ENCODE peak calls at places on chromosomes 1 and 21, in nine cellular contexts. One of them, this sample, is unnamed.

GRCh38 chr1:82299680-82300079 is 498.9 kb downstream of the ADGRL2 start:
- DNase-seq in AG04450: no peak
- DNase-seq in LNCaP clone FGC: no peak
- DNase-seq in heart left ventricle: no peak
- DNase-seq in iPS DF 6.9: no peak
- DNase-seq in left lung: no peak
- DNase-seq in tibial nerve: no peak
- DNase-seq in effector memory CD4-positive, alpha-beta T cell: no peak
- DNase-seq in retinal pigment epithelial cell: no peak
- DNase-seq in this sample: no peak

GRCh38 chr1:76867342-76868130 is at the start of gene ST6GALNAC5:
- DNase-seq in iPS DF 6.9: no peak
- DNase-seq in effector memory CD4-positive, alpha-beta T cell: no peak
- DNase-seq in AG04450: no peak
- DNase-seq in left lung: peak; percentile 33
- DNase-seq in retinal pigment epithelial cell: no peak
- DNase-seq in heart left ventricle: no peak
- DNase-seq in tibial nerve: no peak
- DNase-seq in LNCaP clone FGC: no peak
- DNase-seq in this sample: no peak

GRCh38 chr1:57254006-57254405 is 169.9 kb downstream of the DAB1 start:
- DNase-seq in effector memory CD4-positive, alpha-beta T cell: no peak
- DNase-seq in iPS DF 6.9: no peak
- DNase-seq in LNCaP clone FGC: no peak
- DNase-seq in heart left ventricle: no peak
- DNase-seq in retinal pigment epithelial cell: no peak
- DNase-seq in left lung: no peak
- DNase-seq in AG04450: no peak
- DNase-seq in tibial nerve: no peak
- DNase-seq in this sample: no peak

GRCh38 chr1:25676488-25676887 is 59.9 kb downstream of the MAN1C1 start:
- DNase-seq in tibial nerve: no peak
- DNase-seq in heart left ventricle: no peak
- DNase-seq in iPS DF 6.9: no peak
- DNase-seq in effector memory CD4-positive, alpha-beta T cell: no peak
- DNase-seq in AG04450: no peak
- DNase-seq in left lung: no peak
- DNase-seq in LNCaP clone FGC: no peak
- DNase-seq in retinal pigment epithelial cell: peak; percentile 54
- DNase-seq in this sample: no peak

GRCh38 chr1:209065350-209065749 is 518.2 kb upstream of the CAMK1G start:
- DNase-seq in tibial nerve: no peak
- DNase-seq in heart left ventricle: no peak
- DNase-seq in left lung: no peak
- DNase-seq in effector memory CD4-positive, alpha-beta T cell: no peak
- DNase-seq in retinal pigment epithelial cell: no peak
- DNase-seq in LNCaP clone FGC: no peak
- DNase-seq in iPS DF 6.9: no peak
- DNase-seq in AG04450: no peak
- DNase-seq in this sample: no peak

GRCh38 chr21:33834801-33835500 is 80.7 kb downstream of the ATP5PO start:
- DNase-seq in retinal pigment epithelial cell: no peak
- DNase-seq in LNCaP clone FGC: no peak
- DNase-seq in AG04450: no peak
- DNase-seq in effector memory CD4-positive, alpha-beta T cell: no peak
- DNase-seq in heart left ventricle: no peak
- DNase-seq in iPS DF 6.9: no peak
- DNase-seq in tibial nerve: no peak
- DNase-seq in left lung: no peak
- DNase-seq in this sample: peak; percentile 52

GRCh38 chr1:179743679-179744400 is 749 bp downstream of the FAM163A start:
- DNase-seq in tibial nerve: no peak
- DNase-seq in heart left ventricle: no peak
- DNase-seq in effector memory CD4-positive, alpha-beta T cell: no peak
- DNase-seq in iPS DF 6.9: no peak
- DNase-seq in retinal pigment epithelial cell: no peak
- DNase-seq in LNCaP clone FGC: no peak
- DNase-seq in left lung: no peak
- DNase-seq in AG04450: no peak
- DNase-seq in this sample: no peak

GRCh38 chr1:82567308-82567707 is 766.6 kb downstream of the ADGRL2 start:
- DNase-seq in effector memory CD4-positive, alpha-beta T cell: no peak
- DNase-seq in AG04450: no peak
- DNase-seq in LNCaP clone FGC: no peak
- DNase-seq in left lung: no peak
- DNase-seq in retinal pigment epithelial cell: peak; percentile 12
- DNase-seq in iPS DF 6.9: no peak
- DNase-seq in heart left ventricle: no peak
- DNase-seq in tibial nerve: no peak
- DNase-seq in this sample: no peak

GRCh38 chr1:44842763-44843655 is at the start of gene PTCH2:
- DNase-seq in retinal pigment epithelial cell: peak; percentile 29
- DNase-seq in AG04450: peak; percentile 20
- DNase-seq in tibial nerve: peak; percentile 69
- DNase-seq in heart left ventricle: peak; percentile 77
- DNase-seq in effector memory CD4-positive, alpha-beta T cell: no peak
- DNase-seq in iPS DF 6.9: no peak
- DNase-seq in LNCaP clone FGC: no peak
- DNase-seq in left lung: no peak
- DNase-seq in this sample: no peak

DNA sequence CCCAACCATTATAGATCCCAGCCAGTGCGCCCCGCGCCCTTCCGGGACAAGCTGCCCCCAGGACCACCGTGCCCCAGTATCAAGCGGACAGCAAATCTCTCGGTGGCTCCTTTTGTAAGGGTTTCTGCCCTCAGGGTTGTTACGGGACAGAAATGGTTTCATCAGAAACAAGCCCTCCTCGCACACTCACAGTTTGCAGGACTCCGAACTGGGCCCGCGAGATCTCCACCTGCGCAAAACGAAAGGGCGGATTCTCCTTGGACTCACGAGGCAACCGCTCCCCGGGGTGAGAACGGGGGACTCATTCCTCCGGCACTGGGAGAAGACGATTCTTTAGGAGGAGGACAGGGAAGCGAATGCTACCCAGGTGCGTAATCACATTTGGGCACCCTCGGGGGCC is 51.1 kb upstream of the H6PD start:
- DNase-seq in tibial nerve: no peak
- DNase-seq in heart left ventricle: no peak
- DNase-seq in left lung: no peak
- DNase-seq in AG04450: no peak
- DNase-seq in iPS DF 6.9: no peak
- DNase-seq in effector memory CD4-positive, alpha-beta T cell: no peak
- DNase-seq in retinal pigment epithelial cell: no peak
- DNase-seq in LNCaP clone FGC: no peak
- DNase-seq in this sample: no peak
- H3K4me3 ChIP-seq in tibial nerve: peak overlapping the region; percentile 74
- H3K4me3 ChIP-seq in heart left ventricle: peak overlapping the region; percentile 58
- H3K4me3 ChIP-seq in left lung: peak overlapping the region; percentile 70
- H3K4me3 ChIP-seq in AG04450: peak overlapping the region; percentile 84
- H3K4me3 ChIP-seq in iPS DF 6.9: peak overlapping the region; percentile 63
- H3K4me3 ChIP-seq in effector memory CD4-positive, alpha-beta T cell: no peak overlapping the region
- H3K4me3 ChIP-seq in retinal pigment epithelial cell: peak overlapping the region; percentile 85
- H3K4me3 ChIP-seq in LNCaP clone FGC: peak overlapping the region; percentile 91
- H3K4me3 ChIP-seq in this sample: no peak overlapping the region

GRCh38 chr1:6466751-6467150 is 778 bp upstream of the TNFRSF25 start:
- DNase-seq in effector memory CD4-positive, alpha-beta T cell: no peak
- DNase-seq in LNCaP clone FGC: no peak
- DNase-seq in tibial nerve: no peak
- DNase-seq in heart left ventricle: no peak
- DNase-seq in left lung: no peak
- DNase-seq in retinal pigment epithelial cell: no peak
- DNase-seq in iPS DF 6.9: no peak
- DNase-seq in AG04450: no peak
- DNase-seq in this sample: no peak

GRCh38 chr1:6465461-6466005 is 440 bp downstream of the TNFRSF25 start:
- DNase-seq in iPS DF 6.9: no peak
- DNase-seq in tibial nerve: no peak
- DNase-seq in AG04450: no peak
- DNase-seq in LNCaP clone FGC: no peak
- DNase-seq in effector memory CD4-positive, alpha-beta T cell: peak; percentile 36
- DNase-seq in heart left ventricle: no peak
- DNase-seq in left lung: no peak
- DNase-seq in retinal pigment epithelial cell: no peak
- DNase-seq in this sample: no peak

GRCh38 chr1:6466023-6466422 is at the start of gene TNFRSF25:
- DNase-seq in LNCaP clone FGC: no peak
- DNase-seq in tibial nerve: no peak
- DNase-seq in left lung: no peak
- DNase-seq in effector memory CD4-positive, alpha-beta T cell: peak; percentile 66
- DNase-seq in iPS DF 6.9: no peak
- DNase-seq in AG04450: no peak
- DNase-seq in retinal pigment epithelial cell: no peak
- DNase-seq in heart left ventricle: no peak
- DNase-seq in this sample: no peak

GRCh38 chr1:6464514-6464836 is 1.5 kb downstream of the TNFRSF25 start:
- DNase-seq in iPS DF 6.9: no peak
- DNase-seq in left lung: no peak
- DNase-seq in tibial nerve: no peak
- DNase-seq in effector memory CD4-positive, alpha-beta T cell: peak; percentile 43
- DNase-seq in heart left ventricle: peak; percentile 74
- DNase-seq in retinal pigment epithelial cell: no peak
- DNase-seq in LNCaP clone FGC: peak; percentile 19
- DNase-seq in AG04450: no peak
- DNase-seq in this sample: no peak

GRCh38 chr1:6464915-6465314 is 1.1 kb downstream of the TNFRSF25 start:
- DNase-seq in AG04450: no peak
- DNase-seq in tibial nerve: no peak
- DNase-seq in LNCaP clone FGC: no peak
- DNase-seq in iPS DF 6.9: no peak
- DNase-seq in left lung: no peak
- DNase-seq in retinal pigment epithelial cell: no peak
- DNase-seq in heart left ventricle: no peak
- DNase-seq in effector memory CD4-positive, alpha-beta T cell: no peak
- DNase-seq in this sample: no peak
- H3K4me3 ChIP-seq in AG04450: no peak overlapping the region
- H3K4me3 ChIP-seq in tibial nerve: no peak overlapping the region
- H3K4me3 ChIP-seq in LNCaP clone FGC: no peak overlapping the region
- H3K4me3 ChIP-seq in iPS DF 6.9: no peak overlapping the region
- H3K4me3 ChIP-seq in left lung: peak overlapping the region; percentile 26
- H3K4me3 ChIP-seq in retinal pigment epithelial cell: no peak overlapping the region
- H3K4me3 ChIP-seq in heart left ventricle: no peak overlapping the region
- H3K4me3 ChIP-seq in effector memory CD4-positive, alpha-beta T cell: peak overlapping the region; percentile 88
- H3K4me3 ChIP-seq in this sample: no peak overlapping the region

GRCh38 chr1:155297431-155297830 is 3.8 kb downstream of the PKLR start:
- DNase-seq in effector memory CD4-positive, alpha-beta T cell: no peak
- DNase-seq in tibial nerve: no peak
- DNase-seq in AG04450: no peak
- DNase-seq in heart left ventricle: no peak
- DNase-seq in retinal pigment epithelial cell: no peak
- DNase-seq in iPS DF 6.9: no peak
- DNase-seq in LNCaP clone FGC: no peak
- DNase-seq in left lung: no peak
- DNase-seq in this sample: no peak

GRCh38 chr1:155296660-155297059 is 4.6 kb downstream of the PKLR start:
- DNase-seq in retinal pigment epithelial cell: no peak
- DNase-seq in tibial nerve: no peak
- DNase-seq in LNCaP clone FGC: no peak
- DNase-seq in AG04450: no peak
- DNase-seq in effector memory CD4-positive, alpha-beta T cell: no peak
- DNase-seq in iPS DF 6.9: no peak
- DNase-seq in heart left ventricle: no peak
- DNase-seq in left lung: no peak
- DNase-seq in this sample: no peak

GRCh38 chr1:155294520-155295182 is 6.6 kb downstream of the PKLR start:
- DNase-seq in effector memory CD4-positive, alpha-beta T cell: no peak
- DNase-seq in iPS DF 6.9: no peak
- DNase-seq in tibial nerve: no peak
- DNase-seq in AG04450: no peak
- DNase-seq in left lung: no peak
- DNase-seq in LNCaP clone FGC: no peak
- DNase-seq in heart left ventricle: no peak
- DNase-seq in retinal pigment epithelial cell: no peak
- DNase-seq in this sample: no peak

GRCh38 chr1:155295942-155296267 is 5.3 kb downstream of the PKLR start:
- DNase-seq in LNCaP clone FGC: no peak
- DNase-seq in iPS DF 6.9: no peak
- DNase-seq in heart left ventricle: no peak
- DNase-seq in retinal pigment epithelial cell: no peak
- DNase-seq in left lung: no peak
- DNase-seq in tibial nerve: no peak
- DNase-seq in effector memory CD4-positive, alpha-beta T cell: no peak
- DNase-seq in AG04450: no peak
- DNase-seq in this sample: no peak

DNA sequence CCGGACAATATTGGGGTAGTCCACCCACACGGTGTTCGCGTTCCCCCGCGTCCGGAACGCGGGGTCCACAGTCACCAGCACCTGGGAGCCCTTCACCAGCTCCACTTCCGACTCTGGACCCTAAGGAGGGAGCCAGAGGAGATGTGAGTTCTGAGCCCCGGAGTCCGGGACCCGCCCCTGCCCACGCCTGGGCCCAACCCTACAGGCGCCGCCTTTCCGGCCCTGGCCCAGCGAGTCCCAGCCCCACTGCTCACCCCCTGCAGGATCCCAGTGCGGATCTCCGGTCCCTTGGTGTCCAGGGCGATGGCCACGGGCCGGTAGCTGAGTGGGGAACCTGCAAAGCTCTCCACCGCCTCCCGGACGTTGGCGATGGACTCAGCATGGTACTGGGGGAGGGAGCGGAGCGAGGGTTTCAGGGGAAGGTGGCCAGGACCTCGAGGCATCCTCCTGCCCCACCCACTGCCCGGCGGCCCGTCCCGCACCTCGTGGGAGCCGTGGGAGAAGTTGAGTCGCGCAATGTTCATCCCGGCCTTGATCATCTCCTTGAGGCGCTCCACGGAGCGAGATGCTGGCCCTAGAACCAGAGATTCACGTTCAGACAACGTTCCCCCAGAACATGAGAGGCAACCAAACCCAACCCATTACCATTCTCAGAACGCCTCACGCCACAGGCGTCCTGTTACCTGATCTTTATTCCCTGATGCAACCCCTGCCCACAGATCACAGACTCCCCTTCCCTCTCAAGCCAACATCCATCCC is 5.9 kb downstream of the PKLR start:
- DNase-seq in left lung: no peak
- DNase-seq in AG04450: no peak
- DNase-seq in heart left ventricle: no peak
- DNase-seq in iPS DF 6.9: no peak
- DNase-seq in tibial nerve: no peak
- DNase-seq in retinal pigment epithelial cell: no peak
- DNase-seq in effector memory CD4-positive, alpha-beta T cell: no peak
- DNase-seq in LNCaP clone FGC: no peak
- DNase-seq in this sample: no peak
- H3K4me3 ChIP-seq in left lung: no peak overlapping the region
- H3K4me3 ChIP-seq in AG04450: no peak overlapping the region
- H3K4me3 ChIP-seq in heart left ventricle: no peak overlapping the region
- H3K4me3 ChIP-seq in iPS DF 6.9: peak overlapping the region; percentile 55
- H3K4me3 ChIP-seq in tibial nerve: no peak overlapping the region
- H3K4me3 ChIP-seq in retinal pigment epithelial cell: peak overlapping the region; percentile 14
- H3K4me3 ChIP-seq in effector memory CD4-positive, alpha-beta T cell: no peak overlapping the region
- H3K4me3 ChIP-seq in LNCaP clone FGC: no peak overlapping the region
- H3K4me3 ChIP-seq in this sample: no peak overlapping the region

DNA sequence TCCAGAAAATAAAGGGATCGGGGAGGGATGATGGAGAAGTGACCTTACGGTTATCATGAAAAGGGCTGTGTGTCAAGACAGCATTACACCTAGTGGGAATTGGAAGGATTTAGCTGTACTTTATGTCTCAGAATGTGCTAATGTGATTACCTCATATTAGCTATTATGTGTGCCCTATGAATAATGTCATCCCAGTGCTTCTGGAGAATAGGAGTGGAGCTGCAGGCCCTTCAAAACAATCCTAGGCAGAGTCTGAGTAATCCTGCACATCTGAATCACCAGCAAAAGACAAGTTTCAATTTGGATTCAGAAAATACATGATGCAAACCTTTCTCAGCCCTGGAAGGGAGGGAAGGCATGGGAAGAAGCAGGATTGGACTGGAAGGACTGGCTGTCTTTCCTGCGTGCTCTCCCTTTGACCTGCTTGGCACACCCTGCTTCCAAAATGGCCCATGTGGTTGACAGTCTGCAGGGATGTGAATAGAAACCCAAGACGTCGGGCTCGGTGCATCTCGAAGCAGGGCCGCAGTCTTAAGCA is 54.1 kb upstream of the TARBP1 start:
- DNase-seq in retinal pigment epithelial cell: peak; percentile 56
- DNase-seq in effector memory CD4-positive, alpha-beta T cell: no peak
- DNase-seq in heart left ventricle: peak; percentile 53
- DNase-seq in AG04450: peak; percentile 82
- DNase-seq in tibial nerve: peak; percentile 51
- DNase-seq in left lung: no peak
- DNase-seq in LNCaP clone FGC: no peak
- DNase-seq in iPS DF 6.9: no peak
- DNase-seq in this sample: peak; percentile 91
- H3K4me3 ChIP-seq in retinal pigment epithelial cell: no peak overlapping the region
- H3K4me3 ChIP-seq in effector memory CD4-positive, alpha-beta T cell: no peak overlapping the region
- H3K4me3 ChIP-seq in heart left ventricle: no peak overlapping the region
- H3K4me3 ChIP-seq in AG04450: peak overlapping the region; percentile 7
- H3K4me3 ChIP-seq in tibial nerve: no peak overlapping the region
- H3K4me3 ChIP-seq in left lung: no peak overlapping the region
- H3K4me3 ChIP-seq in LNCaP clone FGC: no peak overlapping the region
- H3K4me3 ChIP-seq in iPS DF 6.9: no peak overlapping the region
- H3K4me3 ChIP-seq in this sample: no peak overlapping the region